ENCODE peak calls at places on chromosomes 1 and 21, in six cellular contexts. One of them, this sample, is unnamed.

GRCh38 chr1:228228601-228229074 is 20.8 kb downstream of the OBSCN start:
- DNase-seq in T1000: peak
- DNase-seq in stimulated activated CD4-positive, alpha-beta T cell treated with anti-CD3 and anti-CD28 coated beads, Interleukin-12 subunit alpha, Interleukin-12 subunit beta, amount 100 ng/mL, for 4 hours: no peak
- DNase-seq in iris pigment epithelial cell: peak
- DNase-seq in esophagus squamous epithelium: no peak
- DNase-seq in GM18507: no peak
- DNase-seq in this sample: no peak

GRCh38 chr21:16851054-16851453 is 661.8 kb upstream of the CXADR start:
- DNase-seq in T1000: no peak
- DNase-seq in stimulated activated CD4-positive, alpha-beta T cell treated with anti-CD3 and anti-CD28 coated beads, Interleukin-12 subunit alpha, Interleukin-12 subunit beta, amount 100 ng/mL, for 4 hours: no peak
- DNase-seq in iris pigment epithelial cell: no peak
- DNase-seq in esophagus squamous epithelium: no peak
- DNase-seq in GM18507: no peak
- DNase-seq in this sample: no peak

GRCh38 chr1:35185200-35185599 is 7.7 kb downstream of the SFPQ start:
- DNase-seq in T1000: no peak
- DNase-seq in stimulated activated CD4-positive, alpha-beta T cell treated with anti-CD3 and anti-CD28 coated beads, Interleukin-12 subunit alpha, Interleukin-12 subunit beta, amount 100 ng/mL, for 4 hours: no peak
- DNase-seq in iris pigment epithelial cell: no peak
- DNase-seq in esophagus squamous epithelium: no peak
- DNase-seq in GM18507: no peak
- DNase-seq in this sample: no peak

GRCh38 chr1:78339490-78339889 is 151.3 kb upstream of the PTGFR start:
- DNase-seq in T1000: peak
- DNase-seq in stimulated activated CD4-positive, alpha-beta T cell treated with anti-CD3 and anti-CD28 coated beads, Interleukin-12 subunit alpha, Interleukin-12 subunit beta, amount 100 ng/mL, for 4 hours: no peak
- DNase-seq in iris pigment epithelial cell: peak
- DNase-seq in esophagus squamous epithelium: no peak
- DNase-seq in GM18507: no peak
- DNase-seq in this sample: no peak

GRCh38 chr1:36327421-36328087 is 4.1 kb upstream of the EVA1B start:
- DNase-seq in T1000: peak
- DNase-seq in stimulated activated CD4-positive, alpha-beta T cell treated with anti-CD3 and anti-CD28 coated beads, Interleukin-12 subunit alpha, Interleukin-12 subunit beta, amount 100 ng/mL, for 4 hours: no peak
- DNase-seq in iris pigment epithelial cell: peak
- DNase-seq in esophagus squamous epithelium: no peak
- DNase-seq in GM18507: no peak
- DNase-seq in this sample: peak

GRCh38 chr21:29511076-29511475 is 212.4 kb downstream of the BACH1 start:
- DNase-seq in T1000: no peak
- DNase-seq in stimulated activated CD4-positive, alpha-beta T cell treated with anti-CD3 and anti-CD28 coated beads, Interleukin-12 subunit alpha, Interleukin-12 subunit beta, amount 100 ng/mL, for 4 hours: no peak
- DNase-seq in iris pigment epithelial cell: no peak
- DNase-seq in esophagus squamous epithelium: no peak
- DNase-seq in GM18507: no peak
- DNase-seq in this sample: no peak

GRCh38 chr1:237205400-237206064 is 163.5 kb downstream of the RYR2 start:
- DNase-seq in T1000: peak
- DNase-seq in stimulated activated CD4-positive, alpha-beta T cell treated with anti-CD3 and anti-CD28 coated beads, Interleukin-12 subunit alpha, Interleukin-12 subunit beta, amount 100 ng/mL, for 4 hours: no peak
- DNase-seq in iris pigment epithelial cell: peak
- DNase-seq in esophagus squamous epithelium: no peak
- DNase-seq in GM18507: no peak
- DNase-seq in this sample: no peak

GRCh38 chr1:49163041-49163440 is 386.4 kb upstream of the BEND5 start:
- DNase-seq in T1000: peak
- DNase-seq in stimulated activated CD4-positive, alpha-beta T cell treated with anti-CD3 and anti-CD28 coated beads, Interleukin-12 subunit alpha, Interleukin-12 subunit beta, amount 100 ng/mL, for 4 hours: no peak
- DNase-seq in iris pigment epithelial cell: peak
- DNase-seq in esophagus squamous epithelium: no peak
- DNase-seq in GM18507: no peak
- DNase-seq in this sample: no peak

GRCh38 chr1:27350673-27351540 is 9.1 kb downstream of the SYTL1 start:
- DNase-seq in T1000: no peak
- DNase-seq in stimulated activated CD4-positive, alpha-beta T cell treated with anti-CD3 and anti-CD28 coated beads, Interleukin-12 subunit alpha, Interleukin-12 subunit beta, amount 100 ng/mL, for 4 hours: no peak
- DNase-seq in iris pigment epithelial cell: peak
- DNase-seq in esophagus squamous epithelium: no peak
- DNase-seq in GM18507: no peak
- DNase-seq in this sample: no peak

GRCh38 chr21:43333301-43334062 is 93.4 kb downstream of the SIK1 start:
- DNase-seq in T1000: peak
- DNase-seq in stimulated activated CD4-positive, alpha-beta T cell treated with anti-CD3 and anti-CD28 coated beads, Interleukin-12 subunit alpha, Interleukin-12 subunit beta, amount 100 ng/mL, for 4 hours: no peak
- DNase-seq in iris pigment epithelial cell: peak
- DNase-seq in esophagus squamous epithelium: no peak
- DNase-seq in GM18507: no peak
- DNase-seq in this sample: no peak

GRCh38 chr21:34159617-34159883 is 86.2 kb downstream of the MRPS6 start:
- DNase-seq in T1000: no peak
- DNase-seq in stimulated activated CD4-positive, alpha-beta T cell treated with anti-CD3 and anti-CD28 coated beads, Interleukin-12 subunit alpha, Interleukin-12 subunit beta, amount 100 ng/mL, for 4 hours: no peak
- DNase-seq in iris pigment epithelial cell: no peak
- DNase-seq in esophagus squamous epithelium: no peak
- DNase-seq in GM18507: no peak
- DNase-seq in this sample: no peak

GRCh38 chr1:157147906-157148717 is 9.9 kb upstream of the ETV3 start:
- DNase-seq in T1000: no peak
- DNase-seq in stimulated activated CD4-positive, alpha-beta T cell treated with anti-CD3 and anti-CD28 coated beads, Interleukin-12 subunit alpha, Interleukin-12 subunit beta, amount 100 ng/mL, for 4 hours: no peak
- DNase-seq in iris pigment epithelial cell: peak
- DNase-seq in esophagus squamous epithelium: no peak
- DNase-seq in GM18507: no peak
- DNase-seq in this sample: no peak

GRCh38 chr1:93977546-93977945 is 68.3 kb upstream of the GCLM start:
- DNase-seq in T1000: no peak
- DNase-seq in stimulated activated CD4-positive, alpha-beta T cell treated with anti-CD3 and anti-CD28 coated beads, Interleukin-12 subunit alpha, Interleukin-12 subunit beta, amount 100 ng/mL, for 4 hours: no peak
- DNase-seq in iris pigment epithelial cell: peak
- DNase-seq in esophagus squamous epithelium: no peak
- DNase-seq in GM18507: no peak
- DNase-seq in this sample: no peak

GRCh38 chr21:32392299-32392879 is 423 bp downstream of the URB1 start:
- DNase-seq in T1000: no peak
- DNase-seq in stimulated activated CD4-positive, alpha-beta T cell treated with anti-CD3 and anti-CD28 coated beads, Interleukin-12 subunit alpha, Interleukin-12 subunit beta, amount 100 ng/mL, for 4 hours: peak
- DNase-seq in iris pigment epithelial cell: peak
- DNase-seq in esophagus squamous epithelium: no peak
- DNase-seq in GM18507: no peak
- DNase-seq in this sample: no peak

GRCh38 chr1:236354330-236355147 is 39.5 kb upstream of the EDARADD start:
- DNase-seq in T1000: no peak
- DNase-seq in stimulated activated CD4-positive, alpha-beta T cell treated with anti-CD3 and anti-CD28 coated beads, Interleukin-12 subunit alpha, Interleukin-12 subunit beta, amount 100 ng/mL, for 4 hours: no peak
- DNase-seq in iris pigment epithelial cell: peak
- DNase-seq in esophagus squamous epithelium: no peak
- DNase-seq in GM18507: no peak
- DNase-seq in this sample: no peak

GRCh38 chr21:35812679-35813078 is 247.6 kb downstream of the SETD4 start:
- DNase-seq in T1000: no peak
- DNase-seq in stimulated activated CD4-positive, alpha-beta T cell treated with anti-CD3 and anti-CD28 coated beads, Interleukin-12 subunit alpha, Interleukin-12 subunit beta, amount 100 ng/mL, for 4 hours: no peak
- DNase-seq in iris pigment epithelial cell: no peak
- DNase-seq in esophagus squamous epithelium: no peak
- DNase-seq in GM18507: no peak
- DNase-seq in this sample: no peak

GRCh38 chr1:25718738-25719137 is 81.3 kb upstream of the SELENON start:
- DNase-seq in T1000: no peak
- DNase-seq in stimulated activated CD4-positive, alpha-beta T cell treated with anti-CD3 and anti-CD28 coated beads, Interleukin-12 subunit alpha, Interleukin-12 subunit beta, amount 100 ng/mL, for 4 hours: no peak
- DNase-seq in iris pigment epithelial cell: no peak
- DNase-seq in esophagus squamous epithelium: no peak
- DNase-seq in GM18507: no peak
- DNase-seq in this sample: no peak

GRCh38 chr1:155540000-155540874 is 22.4 kb downstream of the ASH1L start:
- DNase-seq in T1000: no peak
- DNase-seq in stimulated activated CD4-positive, alpha-beta T cell treated with anti-CD3 and anti-CD28 coated beads, Interleukin-12 subunit alpha, Interleukin-12 subunit beta, amount 100 ng/mL, for 4 hours: no peak
- DNase-seq in iris pigment epithelial cell: no peak
- DNase-seq in esophagus squamous epithelium: no peak
- DNase-seq in GM18507: no peak
- DNase-seq in this sample: no peak

GRCh38 chr21:29190920-29191319 is 60.5 kb downstream of the MAP3K7CL start:
- DNase-seq in T1000: no peak
- DNase-seq in stimulated activated CD4-positive, alpha-beta T cell treated with anti-CD3 and anti-CD28 coated beads, Interleukin-12 subunit alpha, Interleukin-12 subunit beta, amount 100 ng/mL, for 4 hours: no peak
- DNase-seq in iris pigment epithelial cell: peak
- DNase-seq in esophagus squamous epithelium: no peak
- DNase-seq in GM18507: no peak
- DNase-seq in this sample: peak

GRCh38 chr1:76607712-76608111 is 259.6 kb upstream of the ST6GALNAC5 start:
- DNase-seq in T1000: no peak
- DNase-seq in stimulated activated CD4-positive, alpha-beta T cell treated with anti-CD3 and anti-CD28 coated beads, Interleukin-12 subunit alpha, Interleukin-12 subunit beta, amount 100 ng/mL, for 4 hours: no peak
- DNase-seq in iris pigment epithelial cell: no peak
- DNase-seq in esophagus squamous epithelium: no peak
- DNase-seq in GM18507: no peak
- DNase-seq in this sample: no peak